ENCODE peak calls at places on chromosomes 2 and 18, in four cellular contexts. M, H, G and L are unnamed samples.

GRCh38 chr2:23645181-23645808 is 260.3 kb downstream of the KLHL29 start:
- DNase-seq in G (no peak), M (no peak), H (no peak), L (no peak)

GRCh38 chr2:3805120-3805519 is 101.7 kb downstream of the DCDC2C start:
- DNase-seq in H (peak), G (no peak), M (no peak), L (no peak)

GRCh38 chr2:217851191-217852020 is 151.4 kb downstream of the TNS1 start:
- DNase-seq in G (peak), M (no peak), H (no peak), L (peak)

GRCh38 chr18:36572135-36572856 is 256.5 kb downstream of the TPGS2 start:
- DNase-seq in G (peak), H (peak), M (no peak), L (peak)

GRCh38 chr2:191376981-191377629 is 131.9 kb downstream of the MYO1B start:
- DNase-seq in H (no peak), G (peak), M (no peak), L (peak)

GRCh38 chr2:12613137-12613912 is 103.4 kb upstream of the TRIB2 start:
- DNase-seq in H (no peak), G (no peak), M (no peak), L (no peak)

GRCh38 chr18:75554644-75555043 is 127.1 kb upstream of the SMIM21 start:
- DNase-seq in H (no peak), G (no peak), M (no peak), L (no peak)

GRCh38 chr2:190722061-190722759 is 73.3 kb downstream of the NAB1 start:
- DNase-seq in M (no peak), G (no peak), H (no peak), L (no peak)

GRCh38 chr2:27715318-27716165 is 51.9 kb downstream of the SLC4A1AP start:
- DNase-seq in H (no peak), M (no peak), G (peak), L (peak)

GRCh38 chr2:5782103-5782502 is 89.9 kb downstream of the SOX11 start:
- DNase-seq in G (peak), H (no peak), M (no peak), L (peak)

GRCh38 chr2:147382322-147382948 is 462.4 kb upstream of the ACVR2A start:
- DNase-seq in G (no peak), H (no peak), M (no peak), L (no peak)

GRCh38 chr2:224870341-224870740 is 154.2 kb upstream of the CCDC195 start:
- DNase-seq in H (no peak), M (no peak), G (no peak), L (peak)

GRCh38 chr2:122739732-122740593 is 984.5 kb downstream of the TSN start:
- DNase-seq in M (no peak), H (no peak), G (no peak), L (no peak)

GRCh38 chr18:55083461-55083860 is 124.2 kb upstream of the CCDC68 start:
- DNase-seq in M (no peak), G (peak), H (no peak), L (peak)

GRCh38 chr2:41910126-41910525 is 137.7 kb upstream of the PKDCC start:
- DNase-seq in M (no peak), G (peak), H (no peak), L (peak)

GRCh38 chr2:101698419-101699190 is 1.1 kb downstream of the MAP4K4 start:
- DNase-seq in G (peak), M (no peak), H (no peak), L (no peak)

GRCh38 chr2:207768168-207768890 is 1.4 kb downstream of the FZD5 start:
- DNase-seq in G (peak), M (no peak), H (peak), L (no peak)

GRCh38 chr2:118202707-118203303 is 114.5 kb downstream of the INSIG2 start:
- DNase-seq in G (peak), H (no peak), M (no peak), L (peak)

GRCh38 chr2:166373951-166374350 is 1.8 kb downstream of the SCN9A start:
- DNase-seq in H (no peak), M (no peak), G (peak), L (peak)

GRCh38 chr2:74887445-74887951 is 53.6 kb downstream of the HK2 start:
- DNase-seq in G (peak), H (no peak), M (no peak), L (peak)

GRCh38 chr2:232781765-232782164 is 5.4 kb upstream of the KCNJ13 start:
- DNase-seq in H (no peak), M (no peak), G (peak), L (peak)

GRCh38 chr18:6885992-6886823 is 156.7 kb downstream of the ARHGAP28 start:
- DNase-seq in G (peak), H (peak), M (no peak), L (peak)

GRCh38 chr2:134144651-134145050 is 109.2 kb upstream of the MGAT5 start:
- DNase-seq in H (no peak), M (no peak), G (no peak), L (no peak)

GRCh38 chr2:134142341-134142738 is 111.5 kb upstream of the MGAT5 start:
- DNase-seq in H (no peak), M (no peak), G (no peak), L (no peak)

GRCh38 chr2:134144081-134144596 is 109.7 kb upstream of the MGAT5 start:
- DNase-seq in G (no peak), H (no peak), M (no peak), L (no peak)

GRCh38 chr2:134142903-134143302 is 111.0 kb upstream of the MGAT5 start:
- DNase-seq in M (no peak), H (no peak), G (no peak), L (peak)

DNA sequence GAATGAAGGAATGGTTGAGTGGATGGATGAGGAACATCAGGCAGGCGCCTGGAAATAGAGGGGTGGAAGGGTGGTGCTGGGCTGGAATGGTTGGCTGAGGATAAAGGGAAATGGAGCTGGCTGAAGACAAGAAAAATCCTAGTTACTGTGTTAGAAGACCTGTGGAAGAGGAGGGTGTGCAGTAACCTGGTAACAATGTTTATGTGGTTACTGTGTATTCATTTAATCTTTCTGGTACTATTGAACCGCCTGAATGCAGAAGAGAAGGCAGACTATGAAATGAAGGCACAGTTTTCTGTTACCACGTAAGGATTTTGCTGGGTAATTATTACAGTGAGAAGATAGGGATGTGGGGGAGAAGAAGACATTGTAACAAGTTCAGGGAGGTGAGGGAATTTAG is 110.3 kb upstream of the MGAT5 start:
- DNase-seq in G (no peak), M (no peak), H (no peak), L (no peak)
- H3K23ac ChIP-seq in G (no peak), M (no peak), H (no peak), L (no peak)

GRCh38 chr2:189178007-189178406 is 1.6 kb downstream of the COL5A2 start:
- DNase-seq in G (peak), M (no peak), H (no peak), L (peak)

GRCh38 chr2:189178726-189179606 is 595 bp downstream of the COL5A2 start:
- DNase-seq in G (peak), M (no peak), H (peak), L (peak)

GRCh38 chr2:189177441-189177840 is 2.1 kb downstream of the COL5A2 start:
- DNase-seq in M (no peak), G (no peak), H (no peak), L (no peak)

GRCh38 chr2:189179607-189179979 is at the start of gene COL5A2:
- DNase-seq in M (no peak), G (peak), H (peak), L (peak)

DNA sequence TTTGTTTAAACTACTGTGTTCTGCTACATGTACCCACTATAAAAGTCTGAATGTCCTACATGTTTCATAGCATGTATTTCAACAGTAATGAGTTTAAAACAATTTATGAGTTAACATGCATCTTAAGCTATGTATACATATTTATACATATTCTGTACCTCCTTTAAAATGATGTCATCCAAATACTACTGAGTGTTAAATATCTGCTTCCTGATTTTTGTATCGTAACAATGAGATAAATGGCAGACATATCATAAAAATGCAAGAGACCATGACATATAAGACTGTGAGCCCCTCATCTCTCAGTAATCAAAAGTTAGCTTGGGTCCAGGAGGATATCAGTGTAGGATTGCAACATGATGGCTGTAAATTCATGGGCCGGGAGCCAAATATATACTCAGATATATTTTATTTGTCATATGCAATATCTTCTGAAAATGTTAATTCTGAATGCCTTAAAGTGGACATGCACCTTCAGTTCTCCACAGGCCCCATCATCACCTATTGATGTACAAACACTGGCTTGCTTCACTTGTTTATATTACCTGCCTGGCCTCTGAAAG is 3.6 kb downstream of the COL5A2 start:
- DNase-seq in M (no peak), G (no peak), H (no peak), L (no peak)
- H3K4me3 ChIP-seq in M (no peak), G (no peak), H (no peak), L (peak)

DNA sequence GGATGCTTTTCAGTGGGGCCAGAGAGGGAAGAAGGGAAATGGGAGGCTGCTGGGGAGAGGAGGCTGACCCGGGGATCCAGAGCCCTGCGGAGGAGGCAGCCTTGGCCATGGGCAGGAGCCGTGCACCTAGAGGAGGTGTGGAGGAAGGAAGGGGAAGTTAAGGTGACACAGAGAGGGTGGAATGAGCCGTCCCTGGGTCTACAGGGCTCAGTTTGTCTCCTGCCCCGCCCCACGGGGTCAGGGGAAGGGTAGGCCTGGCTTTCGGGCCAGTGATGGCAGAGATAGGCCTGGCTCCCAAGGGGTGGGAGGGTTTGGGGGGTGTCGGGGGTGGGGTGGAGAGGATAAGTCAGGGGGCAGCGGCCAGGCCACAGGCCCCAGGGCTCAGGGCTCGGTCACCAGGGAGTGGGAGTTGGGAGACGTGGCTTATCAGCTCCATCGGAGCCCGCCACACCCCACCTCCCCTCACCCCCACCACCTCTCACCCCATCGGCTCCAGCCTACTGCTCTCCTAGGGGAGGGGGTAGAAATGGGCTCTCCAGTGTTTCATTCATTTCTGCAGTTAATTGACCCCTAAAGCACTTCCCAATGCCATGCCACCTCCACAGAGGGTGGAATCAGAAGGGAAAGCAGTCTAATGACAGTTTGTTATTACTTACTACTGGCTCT is 39.4 kb upstream of the NOTO start:
- DNase-seq in M (no peak), H (no peak), G (no peak), L (no peak)
- H3K18ac ChIP-seq in M (no peak), H (no peak), G (no peak), L (no peak)

DNA sequence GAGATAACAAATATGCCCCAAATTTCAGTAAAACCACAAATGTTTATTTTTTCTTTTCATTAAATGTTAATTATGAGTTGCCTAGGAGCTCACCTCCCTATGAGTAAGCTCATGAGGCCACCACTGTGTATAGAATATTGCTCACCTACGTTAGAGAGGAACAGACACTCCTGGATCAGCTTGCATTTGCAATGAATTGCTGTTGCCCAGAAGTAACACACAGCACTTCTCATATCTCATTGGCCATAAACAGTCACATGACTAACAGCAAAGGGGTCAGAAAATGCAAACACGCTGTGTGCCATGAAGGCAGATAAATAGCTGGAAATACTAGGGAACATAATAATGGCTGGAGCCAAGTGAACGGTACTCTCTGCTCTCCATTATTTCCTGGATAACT is 89.0 kb upstream of the GALNT5 start:
- DNase-seq in G (no peak), M (no peak), H (no peak), L (peak)
- H3K23ac ChIP-seq in G (no peak), M (no peak), H (no peak), L (no peak)